ENCODE peak calls at places on chromosomes 5 and 9, in eight cellular contexts. One of them, this sample, is unnamed.

GRCh38 chr5:119105971-119106370 is 35.1 kb downstream of the DMXL1 start:
- DNase-seq in sciatic nerve: no peak
- DNase-seq in activated gamma-delta T cell: no peak
- DNase-seq in NCI-H345: no peak
- DNase-seq in CD4-positive, CD25-positive, alpha-beta regulatory T cell: no peak
- DNase-seq in cardiac fibroblast: no peak
- DNase-seq in activated naive CD4-positive, alpha-beta T cell: no peak
- DNase-seq in CD8-positive, alpha-beta memory T cell: no peak
- DNase-seq in this sample: no peak

GRCh38 chr5:146510528-146510927 is 5.5 kb downstream of the GPR151 start:
- DNase-seq in sciatic nerve: no peak
- DNase-seq in activated gamma-delta T cell: no peak
- DNase-seq in NCI-H345: no peak
- DNase-seq in CD4-positive, CD25-positive, alpha-beta regulatory T cell: no peak
- DNase-seq in cardiac fibroblast: peak
- DNase-seq in activated naive CD4-positive, alpha-beta T cell: no peak
- DNase-seq in CD8-positive, alpha-beta memory T cell: no peak
- DNase-seq in this sample: no peak

GRCh38 chr5:91641730-91642350 is 258.7 kb upstream of the ARRDC3 start:
- DNase-seq in sciatic nerve: no peak
- DNase-seq in activated gamma-delta T cell: no peak
- DNase-seq in NCI-H345: peak
- DNase-seq in CD4-positive, CD25-positive, alpha-beta regulatory T cell: peak
- DNase-seq in cardiac fibroblast: peak
- DNase-seq in activated naive CD4-positive, alpha-beta T cell: no peak
- DNase-seq in CD8-positive, alpha-beta memory T cell: no peak
- DNase-seq in this sample: no peak

GRCh38 chr9:128712451-128713410 is 10.4 kb downstream of the PKN3 start:
- DNase-seq in sciatic nerve: peak
- DNase-seq in activated gamma-delta T cell: no peak
- DNase-seq in NCI-H345: no peak
- DNase-seq in CD4-positive, CD25-positive, alpha-beta regulatory T cell: no peak
- DNase-seq in cardiac fibroblast: no peak
- DNase-seq in activated naive CD4-positive, alpha-beta T cell: no peak
- DNase-seq in CD8-positive, alpha-beta memory T cell: no peak
- DNase-seq in this sample: no peak

GRCh38 chr5:107893642-107894041 is 222.9 kb upstream of the EFNA5 start:
- DNase-seq in sciatic nerve: no peak
- DNase-seq in activated gamma-delta T cell: no peak
- DNase-seq in NCI-H345: no peak
- DNase-seq in CD4-positive, CD25-positive, alpha-beta regulatory T cell: no peak
- DNase-seq in cardiac fibroblast: peak
- DNase-seq in activated naive CD4-positive, alpha-beta T cell: no peak
- DNase-seq in CD8-positive, alpha-beta memory T cell: no peak
- DNase-seq in this sample: no peak

GRCh38 chr9:23598994-23599393 is 227.0 kb downstream of the ELAVL2 start:
- DNase-seq in sciatic nerve: no peak
- DNase-seq in activated gamma-delta T cell: no peak
- DNase-seq in NCI-H345: no peak
- DNase-seq in CD4-positive, CD25-positive, alpha-beta regulatory T cell: no peak
- DNase-seq in cardiac fibroblast: no peak
- DNase-seq in activated naive CD4-positive, alpha-beta T cell: no peak
- DNase-seq in CD8-positive, alpha-beta memory T cell: no peak
- DNase-seq in this sample: no peak

GRCh38 chr5:111689576-111689975 is 67.4 kb downstream of the NREP start:
- DNase-seq in sciatic nerve: no peak
- DNase-seq in activated gamma-delta T cell: no peak
- DNase-seq in NCI-H345: no peak
- DNase-seq in CD4-positive, CD25-positive, alpha-beta regulatory T cell: no peak
- DNase-seq in cardiac fibroblast: no peak
- DNase-seq in activated naive CD4-positive, alpha-beta T cell: no peak
- DNase-seq in CD8-positive, alpha-beta memory T cell: no peak
- DNase-seq in this sample: no peak

GRCh38 chr5:115831163-115831768 is 10.1 kb downstream of the ATG12 start:
- DNase-seq in sciatic nerve: no peak
- DNase-seq in activated gamma-delta T cell: no peak
- DNase-seq in NCI-H345: peak
- DNase-seq in CD4-positive, CD25-positive, alpha-beta regulatory T cell: peak
- DNase-seq in cardiac fibroblast: peak
- DNase-seq in activated naive CD4-positive, alpha-beta T cell: no peak
- DNase-seq in CD8-positive, alpha-beta memory T cell: peak
- DNase-seq in this sample: no peak

GRCh38 chr5:127705120-127705892 is 2.1 kb downstream of the CCDC192 start:
- DNase-seq in sciatic nerve: no peak
- DNase-seq in activated gamma-delta T cell: no peak
- DNase-seq in NCI-H345: no peak
- DNase-seq in CD4-positive, CD25-positive, alpha-beta regulatory T cell: peak
- DNase-seq in cardiac fibroblast: peak
- DNase-seq in activated naive CD4-positive, alpha-beta T cell: no peak
- DNase-seq in CD8-positive, alpha-beta memory T cell: no peak
- DNase-seq in this sample: peak

GRCh38 chr9:91948061-91948422 is 2.0 kb downstream of the ROR2 start:
- DNase-seq in sciatic nerve: no peak
- DNase-seq in activated gamma-delta T cell: no peak
- DNase-seq in NCI-H345: no peak
- DNase-seq in CD4-positive, CD25-positive, alpha-beta regulatory T cell: no peak
- DNase-seq in cardiac fibroblast: no peak
- DNase-seq in activated naive CD4-positive, alpha-beta T cell: no peak
- DNase-seq in CD8-positive, alpha-beta memory T cell: no peak
- DNase-seq in this sample: no peak

GRCh38 chr9:109319072-109319630 is 1.7 kb downstream of the EPB41L4B start:
- DNase-seq in sciatic nerve: no peak
- DNase-seq in activated gamma-delta T cell: no peak
- DNase-seq in NCI-H345: peak
- DNase-seq in CD4-positive, CD25-positive, alpha-beta regulatory T cell: no peak
- DNase-seq in cardiac fibroblast: no peak
- DNase-seq in activated naive CD4-positive, alpha-beta T cell: no peak
- DNase-seq in CD8-positive, alpha-beta memory T cell: no peak
- DNase-seq in this sample: no peak

This sample was measured in omental fat pad.